ENCODE peak calls at places on chromosomes 5 and 9, in nine cellular contexts. T, V, L, Q, J, G, H, P and A are unnamed samples.

GRCh38 chr5:174423538-174423937 is 300.8 kb upstream of the MSX2 start:
- DNase-seq in P (no peak), V (no peak), Q (no peak), T (no peak), J (no peak), H (no peak), L (no peak), G (no peak), A (no peak)

GRCh38 chr9:87610200-87611155 is 112.8 kb downstream of the DAPK1 start:
- DNase-seq in Q (no peak), H (no peak), V (peak; percentile 62), P (no peak), J (no peak), L (no peak), G (no peak), T (peak; percentile 39), A (no peak)

GRCh38 chr9:35903049-35903448 is 3.0 kb upstream of the HRCT1 start:
- DNase-seq in L (no peak), P (peak; percentile 76), V (peak; percentile 68), J (peak; percentile 54), T (peak; percentile 65), H (peak; percentile 77), Q (peak; percentile 80), G (no peak), A (no peak)

GRCh38 chr9:135693771-135694170 is 5.5 kb downstream of the SOHLH1 start:
- DNase-seq in G (no peak), H (no peak), Q (no peak), V (no peak), J (no peak), T (no peak), L (no peak), P (no peak), A (no peak)

GRCh38 chr5:157528036-157528632 is 47.4 kb downstream of the ADAM19 start:
- DNase-seq in T (peak; percentile 67), P (no peak), L (no peak), H (peak; percentile 62), Q (no peak), G (no peak), J (no peak), V (no peak), A (no peak)

GRCh38 chr9:123954921-123955320 is 25.0 kb upstream of the DENND1A start:
- DNase-seq in J (no peak), L (no peak), P (no peak), Q (peak; percentile 31), H (no peak), V (no peak), T (peak; percentile 41), G (no peak), A (no peak)

GRCh38 chr9:130598188-130598587 is 18.8 kb downstream of the FUBP3 start:
- DNase-seq in H (no peak), J (no peak), G (no peak), V (no peak), Q (no peak), T (no peak), L (no peak), P (no peak), A (no peak)

GRCh38 chr5:178349607-178350353 is 117.2 kb upstream of the PHYKPL start:
- DNase-seq in P (no peak), Q (peak; percentile 31), T (no peak), J (no peak), H (no peak), G (no peak), V (no peak), L (no peak), A (no peak)

GRCh38 chr5:148474025-148474511 is 90.3 kb downstream of the FBXO38 start:
- DNase-seq in L (no peak), T (peak; percentile 16), G (no peak), J (no peak), H (peak; percentile 17), Q (no peak), P (no peak), V (peak; percentile 42), A (no peak)

GRCh38 chr5:162377895-162378294 is 310.3 kb downstream of the GABRG2 start:
- DNase-seq in H (no peak), T (no peak), P (no peak), J (no peak), V (no peak), Q (peak; percentile 18), G (no peak), L (no peak), A (no peak)

DNA sequence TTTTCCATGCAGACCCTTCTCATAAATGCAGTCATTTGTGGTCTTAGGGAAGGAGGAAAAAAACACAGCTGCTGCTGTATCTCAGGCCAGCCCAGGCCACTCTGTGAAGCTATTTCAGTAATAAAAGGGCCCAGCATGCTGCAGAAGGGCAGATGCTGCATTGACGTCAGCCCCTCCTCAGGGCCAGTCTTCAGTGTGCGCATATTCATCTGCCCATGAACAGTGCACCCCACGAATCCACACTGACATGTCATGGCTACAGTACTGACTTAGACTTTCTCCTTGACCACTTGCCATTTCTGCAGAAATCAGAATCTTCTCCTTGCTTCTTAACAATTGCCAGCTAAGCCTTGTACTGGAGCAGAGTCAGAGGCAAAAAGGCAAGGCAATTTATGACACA is 304.7 kb downstream of the GABRG2 start:
- DNase-seq in P (no peak), T (no peak), J (no peak), Q (no peak), G (peak; percentile 7), V (peak; percentile 37), H (peak; percentile 24), L (no peak), A (no peak)
- H3K4me2 ChIP-seq in P (no peak overlapping the region), T (no peak overlapping the region), J (no peak overlapping the region), Q (no peak overlapping the region), G (peak overlapping the region; percentile 38), V (no peak overlapping the region), H (peak overlapping the region; percentile 5), L (no peak overlapping the region), A (no peak overlapping the region)

GRCh38 chr9:134484479-134484878 is 157.1 kb upstream of the COL5A1 start:
- DNase-seq in P (no peak), H (no peak), Q (peak; percentile 59), V (no peak), J (no peak), T (no peak), G (no peak), L (no peak), A (no peak)
- H3K4me2 ChIP-seq in P (no peak overlapping the region), H (no peak overlapping the region), Q (no peak overlapping the region), V (no peak overlapping the region), J (no peak overlapping the region), T (no peak overlapping the region), G (no peak overlapping the region), L (no peak overlapping the region), A (no peak overlapping the region)

DNA sequence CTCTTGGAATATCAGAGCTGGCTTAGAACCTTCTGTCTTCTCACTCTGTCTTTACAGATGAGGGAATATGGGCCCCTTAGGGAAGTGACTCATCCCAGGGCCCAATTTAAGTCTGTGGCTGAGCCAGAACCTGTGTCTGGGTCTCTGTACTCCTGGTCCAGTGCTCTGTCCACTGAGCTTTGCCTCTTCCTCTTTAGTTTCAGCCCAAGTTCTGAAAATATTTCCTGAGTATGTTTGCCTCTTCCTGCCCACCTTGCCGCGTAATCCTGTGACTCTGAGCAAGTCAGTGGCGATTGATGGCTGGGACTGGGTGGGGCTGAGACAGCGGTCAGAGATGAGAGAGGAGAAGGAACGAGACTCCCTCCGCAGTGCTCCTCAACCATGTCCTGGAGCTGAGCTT is 7.8 kb downstream of the IER5L start:
- DNase-seq in H (no peak), J (peak; percentile 39), G (no peak), L (no peak), T (peak; percentile 41), V (no peak), Q (peak; percentile 72), P (no peak), A (no peak)
- H3K4me2 ChIP-seq in H (no peak overlapping the region), J (peak overlapping the region; percentile 36), G (no peak overlapping the region), L (no peak overlapping the region), T (no peak overlapping the region), V (no peak overlapping the region), Q (peak overlapping the region; percentile 32), P (no peak overlapping the region), A (peak overlapping the region; percentile 3)

GRCh38 chr9:90016272-90016671 is 411.5 kb downstream of the GADD45G start:
- DNase-seq in P (no peak), T (no peak), Q (no peak), V (peak; percentile 52), L (no peak), H (no peak), G (no peak), J (no peak), A (no peak)

GRCh38 chr9:90017704-90018103 is 412.9 kb downstream of the GADD45G start:
- DNase-seq in G (no peak), H (no peak), T (no peak), J (no peak), L (no peak), Q (no peak), P (no peak), V (no peak), A (no peak)

GRCh38 chr9:90019596-90019995 is 414.8 kb downstream of the GADD45G start:
- DNase-seq in T (no peak), H (no peak), Q (no peak), G (no peak), J (no peak), V (no peak), P (no peak), L (no peak), A (no peak)

GRCh38 chr9:90020277-90020871 is 415.6 kb downstream of the GADD45G start:
- DNase-seq in J (no peak), V (no peak), T (no peak), Q (no peak), H (no peak), G (no peak), P (no peak), L (no peak), A (no peak)

DNA sequence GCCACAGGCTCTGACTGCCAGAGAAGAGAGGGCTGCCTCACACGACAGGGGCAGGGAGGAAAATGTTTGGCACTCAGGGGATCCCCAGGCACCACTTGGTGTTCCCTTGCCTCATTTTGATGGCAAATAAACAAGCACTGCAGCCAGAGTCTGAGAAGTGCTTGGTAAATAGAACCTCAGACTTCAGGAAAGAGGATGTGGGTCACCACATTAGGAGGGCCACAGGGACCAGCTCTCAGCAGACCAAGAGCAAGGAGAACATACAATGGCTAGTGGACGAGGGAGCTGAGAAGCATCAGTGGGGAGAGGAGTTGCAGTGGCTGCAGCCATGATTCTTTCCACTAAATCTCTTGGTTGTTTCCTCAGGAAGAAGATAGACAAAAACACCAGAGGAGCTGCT is 413.9 kb downstream of the GADD45G start:
- DNase-seq in T (no peak), H (no peak), G (no peak), J (no peak), Q (no peak), V (no peak), L (no peak), P (no peak), A (no peak)
- H3K4me2 ChIP-seq in T (no peak overlapping the region), H (no peak overlapping the region), G (no peak overlapping the region), J (no peak overlapping the region), Q (no peak overlapping the region), V (no peak overlapping the region), L (no peak overlapping the region), P (no peak overlapping the region), A (no peak overlapping the region)

GRCh38 chr5:132256086-132256782 is 1.3 kb upstream of the PDLIM4 start:
- DNase-seq in T (no peak), J (no peak), G (no peak), Q (no peak), L (no peak), H (no peak), V (no peak), P (no peak), A (no peak)
- H3K4me2 ChIP-seq in T (no peak overlapping the region), J (no peak overlapping the region), G (peak overlapping the region; percentile 74), Q (no peak overlapping the region), L (no peak overlapping the region), H (peak overlapping the region; percentile 85), V (no peak overlapping the region), P (no peak overlapping the region), A (no peak overlapping the region)